ENCODE peak calls at places on chromosomes 2 and 18, in seven cellular contexts. One of them, this sample, is unnamed.

GRCh38 chr2:14313351-14313750 is 319.2 kb upstream of the LRATD1 start:
- DNase-seq in glomerular endothelial cell: no peak
- DNase-seq in Calu3: no peak
- DNase-seq in T-cell: no peak
- DNase-seq in naive thymus-derived CD4-positive, alpha-beta T cell: no peak
- DNase-seq in activated naive CD8-positive, alpha-beta T cell treated with anti-CD3 and anti-CD28 coated beads, Interleukin-2, amount 50 U/mL, for 16 hours: no peak
- DNase-seq in GM20000: no peak
- DNase-seq in this sample: no peak

GRCh38 chr2:47029737-47030524 is 114.3 kb upstream of the MCFD2 start:
- DNase-seq in GM20000: no peak
- DNase-seq in glomerular endothelial cell: no peak
- DNase-seq in activated naive CD8-positive, alpha-beta T cell treated with anti-CD3 and anti-CD28 coated beads, Interleukin-2, amount 50 U/mL, for 16 hours: no peak
- DNase-seq in T-cell: no peak
- DNase-seq in naive thymus-derived CD4-positive, alpha-beta T cell: no peak
- DNase-seq in Calu3: peak; percentile 61
- DNase-seq in this sample: no peak

GRCh38 chr2:8622924-8623465 is 58.9 kb upstream of the ID2 start:
- DNase-seq in naive thymus-derived CD4-positive, alpha-beta T cell: no peak
- DNase-seq in glomerular endothelial cell: no peak
- DNase-seq in GM20000: no peak
- DNase-seq in activated naive CD8-positive, alpha-beta T cell treated with anti-CD3 and anti-CD28 coated beads, Interleukin-2, amount 50 U/mL, for 16 hours: no peak
- DNase-seq in Calu3: no peak
- DNase-seq in T-cell: no peak
- DNase-seq in this sample: no peak

GRCh38 chr2:149258531-149258930 is 71.9 kb upstream of the LYPD6 start:
- DNase-seq in T-cell: no peak
- DNase-seq in glomerular endothelial cell: no peak
- DNase-seq in Calu3: no peak
- DNase-seq in GM20000: no peak
- DNase-seq in activated naive CD8-positive, alpha-beta T cell treated with anti-CD3 and anti-CD28 coated beads, Interleukin-2, amount 50 U/mL, for 16 hours: no peak
- DNase-seq in naive thymus-derived CD4-positive, alpha-beta T cell: no peak
- DNase-seq in this sample: no peak

GRCh38 chr2:216830346-216830745 is 29.5 kb downstream of the TNP1 start:
- DNase-seq in glomerular endothelial cell: no peak
- DNase-seq in naive thymus-derived CD4-positive, alpha-beta T cell: no peak
- DNase-seq in T-cell: no peak
- DNase-seq in GM20000: no peak
- DNase-seq in Calu3: no peak
- DNase-seq in activated naive CD8-positive, alpha-beta T cell treated with anti-CD3 and anti-CD28 coated beads, Interleukin-2, amount 50 U/mL, for 16 hours: no peak
- DNase-seq in this sample: no peak

GRCh38 chr2:64987001-64987962 is 1.9 kb upstream of the SLC1A4 start:
- DNase-seq in activated naive CD8-positive, alpha-beta T cell treated with anti-CD3 and anti-CD28 coated beads, Interleukin-2, amount 50 U/mL, for 16 hours: no peak
- DNase-seq in T-cell: no peak
- DNase-seq in GM20000: peak; percentile 75
- DNase-seq in naive thymus-derived CD4-positive, alpha-beta T cell: no peak
- DNase-seq in Calu3: no peak
- DNase-seq in glomerular endothelial cell: no peak
- DNase-seq in this sample: peak; percentile 43

GRCh38 chr18:42274488-42275137 is 319.6 kb downstream of the PIK3C3 start:
- DNase-seq in T-cell: no peak
- DNase-seq in activated naive CD8-positive, alpha-beta T cell treated with anti-CD3 and anti-CD28 coated beads, Interleukin-2, amount 50 U/mL, for 16 hours: no peak
- DNase-seq in glomerular endothelial cell: no peak
- DNase-seq in Calu3: no peak
- DNase-seq in naive thymus-derived CD4-positive, alpha-beta T cell: peak; percentile 3
- DNase-seq in GM20000: no peak
- DNase-seq in this sample: no peak

GRCh38 chr2:234240917-234241316 is 190.4 kb downstream of the SPP2 start:
- DNase-seq in glomerular endothelial cell: no peak
- DNase-seq in naive thymus-derived CD4-positive, alpha-beta T cell: no peak
- DNase-seq in Calu3: no peak
- DNase-seq in T-cell: no peak
- DNase-seq in activated naive CD8-positive, alpha-beta T cell treated with anti-CD3 and anti-CD28 coated beads, Interleukin-2, amount 50 U/mL, for 16 hours: no peak
- DNase-seq in GM20000: no peak
- DNase-seq in this sample: no peak

GRCh38 chr2:240440704-240441320 is 5.3 kb downstream of the GPC1 start:
- DNase-seq in activated naive CD8-positive, alpha-beta T cell treated with anti-CD3 and anti-CD28 coated beads, Interleukin-2, amount 50 U/mL, for 16 hours: no peak
- DNase-seq in naive thymus-derived CD4-positive, alpha-beta T cell: no peak
- DNase-seq in T-cell: no peak
- DNase-seq in glomerular endothelial cell: no peak
- DNase-seq in Calu3: no peak
- DNase-seq in GM20000: peak; percentile 21
- DNase-seq in this sample: no peak

GRCh38 chr18:50944245-50944917 is 23.5 kb upstream of the ELAC1 start:
- DNase-seq in GM20000: no peak
- DNase-seq in naive thymus-derived CD4-positive, alpha-beta T cell: no peak
- DNase-seq in activated naive CD8-positive, alpha-beta T cell treated with anti-CD3 and anti-CD28 coated beads, Interleukin-2, amount 50 U/mL, for 16 hours: no peak
- DNase-seq in T-cell: no peak
- DNase-seq in Calu3: no peak
- DNase-seq in glomerular endothelial cell: no peak
- DNase-seq in this sample: no peak

GRCh38 chr2:238039985-238040384 is 20.8 kb upstream of the SCLY start:
- DNase-seq in glomerular endothelial cell: no peak
- DNase-seq in GM20000: no peak
- DNase-seq in T-cell: no peak
- DNase-seq in Calu3: no peak
- DNase-seq in activated naive CD8-positive, alpha-beta T cell treated with anti-CD3 and anti-CD28 coated beads, Interleukin-2, amount 50 U/mL, for 16 hours: no peak
- DNase-seq in naive thymus-derived CD4-positive, alpha-beta T cell: no peak
- DNase-seq in this sample: no peak

GRCh38 chr2:129673881-129674513 is 305.5 kb upstream of the RAB6C start:
- DNase-seq in naive thymus-derived CD4-positive, alpha-beta T cell: no peak
- DNase-seq in T-cell: no peak
- DNase-seq in glomerular endothelial cell: no peak
- DNase-seq in GM20000: no peak
- DNase-seq in activated naive CD8-positive, alpha-beta T cell treated with anti-CD3 and anti-CD28 coated beads, Interleukin-2, amount 50 U/mL, for 16 hours: no peak
- DNase-seq in Calu3: no peak
- DNase-seq in this sample: no peak

GRCh38 chr18:26059357-26059756 is 31.1 kb downstream of the SS18 start:
- DNase-seq in Calu3: no peak
- DNase-seq in naive thymus-derived CD4-positive, alpha-beta T cell: no peak
- DNase-seq in activated naive CD8-positive, alpha-beta T cell treated with anti-CD3 and anti-CD28 coated beads, Interleukin-2, amount 50 U/mL, for 16 hours: no peak
- DNase-seq in T-cell: no peak
- DNase-seq in GM20000: no peak
- DNase-seq in glomerular endothelial cell: no peak
- DNase-seq in this sample: no peak

GRCh38 chr2:235508371-235509160 is 14.7 kb downstream of the AGAP1 start:
- DNase-seq in T-cell: no peak
- DNase-seq in GM20000: no peak
- DNase-seq in Calu3: no peak
- DNase-seq in glomerular endothelial cell: no peak
- DNase-seq in activated naive CD8-positive, alpha-beta T cell treated with anti-CD3 and anti-CD28 coated beads, Interleukin-2, amount 50 U/mL, for 16 hours: no peak
- DNase-seq in naive thymus-derived CD4-positive, alpha-beta T cell: no peak
- DNase-seq in this sample: no peak

GRCh38 chr18:10948421-10948820 is 200.9 kb downstream of the PIEZO2 start:
- DNase-seq in GM20000: no peak
- DNase-seq in glomerular endothelial cell: no peak
- DNase-seq in Calu3: no peak
- DNase-seq in naive thymus-derived CD4-positive, alpha-beta T cell: no peak
- DNase-seq in T-cell: no peak
- DNase-seq in activated naive CD8-positive, alpha-beta T cell treated with anti-CD3 and anti-CD28 coated beads, Interleukin-2, amount 50 U/mL, for 16 hours: no peak
- DNase-seq in this sample: no peak

GRCh38 chr2:149653831-149654445 is 66.4 kb upstream of the MMADHC start:
- DNase-seq in Calu3: no peak
- DNase-seq in GM20000: no peak
- DNase-seq in naive thymus-derived CD4-positive, alpha-beta T cell: no peak
- DNase-seq in glomerular endothelial cell: no peak
- DNase-seq in activated naive CD8-positive, alpha-beta T cell treated with anti-CD3 and anti-CD28 coated beads, Interleukin-2, amount 50 U/mL, for 16 hours: no peak
- DNase-seq in T-cell: no peak
- DNase-seq in this sample: no peak

GRCh38 chr18:56294484-56295183 is 343.8 kb downstream of the TXNL1 start:
- DNase-seq in Calu3: no peak
- DNase-seq in glomerular endothelial cell: no peak
- DNase-seq in naive thymus-derived CD4-positive, alpha-beta T cell: no peak
- DNase-seq in activated naive CD8-positive, alpha-beta T cell treated with anti-CD3 and anti-CD28 coated beads, Interleukin-2, amount 50 U/mL, for 16 hours: no peak
- DNase-seq in T-cell: no peak
- DNase-seq in GM20000: no peak
- DNase-seq in this sample: no peak

GRCh38 chr2:108267117-108267516 is 21.6 kb upstream of the SULT1C2 start:
- DNase-seq in activated naive CD8-positive, alpha-beta T cell treated with anti-CD3 and anti-CD28 coated beads, Interleukin-2, amount 50 U/mL, for 16 hours: no peak
- DNase-seq in glomerular endothelial cell: no peak
- DNase-seq in Calu3: no peak
- DNase-seq in GM20000: no peak
- DNase-seq in T-cell: no peak
- DNase-seq in naive thymus-derived CD4-positive, alpha-beta T cell: no peak
- DNase-seq in this sample: no peak

GRCh38 chr2:19855528-19856431 is 46.0 kb downstream of the TTC32 start:
- DNase-seq in GM20000: no peak
- DNase-seq in glomerular endothelial cell: no peak
- DNase-seq in T-cell: no peak
- DNase-seq in naive thymus-derived CD4-positive, alpha-beta T cell: no peak
- DNase-seq in Calu3: no peak
- DNase-seq in activated naive CD8-positive, alpha-beta T cell treated with anti-CD3 and anti-CD28 coated beads, Interleukin-2, amount 50 U/mL, for 16 hours: no peak
- DNase-seq in this sample: no peak

GRCh38 chr2:149490296-149490695 is 97.3 kb downstream of the MMADHC start:
- DNase-seq in GM20000: no peak
- DNase-seq in naive thymus-derived CD4-positive, alpha-beta T cell: no peak
- DNase-seq in activated naive CD8-positive, alpha-beta T cell treated with anti-CD3 and anti-CD28 coated beads, Interleukin-2, amount 50 U/mL, for 16 hours: no peak
- DNase-seq in T-cell: no peak
- DNase-seq in glomerular endothelial cell: no peak
- DNase-seq in Calu3: no peak
- DNase-seq in this sample: no peak

GRCh38 chr2:185144159-185144919 is 546.0 kb downstream of the ZNF804A start:
- DNase-seq in T-cell: no peak
- DNase-seq in naive thymus-derived CD4-positive, alpha-beta T cell: no peak
- DNase-seq in glomerular endothelial cell: no peak
- DNase-seq in Calu3: no peak
- DNase-seq in GM20000: no peak
- DNase-seq in activated naive CD8-positive, alpha-beta T cell treated with anti-CD3 and anti-CD28 coated beads, Interleukin-2, amount 50 U/mL, for 16 hours: no peak
- DNase-seq in this sample: no peak